ENCODE peak calls at places on chromosomes 16 and 17, in seven cellular contexts. Y is left ventricle myocardium inferior; N is SW 1271; I is CD4-positive, CD25-positive, alpha-beta regulatory T cell; X is HL-60; B is body of pancreas; M is heart right ventricle. E is an unnamed sample.

GRCh38 chr17:82839617-82840292 is at the start of gene ZNF750:
- DNase-seq in Y (no peak), N (no peak), I (no peak), X (no peak), B (no peak), M (no peak), E (no peak)

GRCh38 chr16:8096211-8096610 is 494.1 kb downstream of the TMEM114 start:
- DNase-seq in Y (no peak), N (no peak), I (no peak), X (no peak), B (no peak), M (no peak), E (no peak)

GRCh38 chr16:86362155-86362849 is 148.0 kb upstream of the FOXF1 start:
- DNase-seq in Y (no peak), N (no peak), I (no peak), X (no peak), B (no peak), M (no peak), E (no peak)

GRCh38 chr17:75827291-75828050 is 16.7 kb downstream of the UNC13D start:
- DNase-seq in Y (peak), N (no peak), I (peak), X (no peak), B (peak), M (peak), E (peak)

GRCh38 chr16:57619606-57620315 is 8.7 kb upstream of the ADGRG1 start:
- DNase-seq in Y (no peak), N (no peak), I (no peak), X (no peak), B (peak), M (no peak), E (no peak)

GRCh38 chr16:75027520-75028300 is 28.9 kb downstream of the ZNRF1 start:
- DNase-seq in Y (no peak), N (no peak), I (no peak), X (no peak), B (no peak), M (no peak), E (no peak)

GRCh38 chr16:16062023-16062932 is 112.9 kb downstream of the ABCC1 start:
- DNase-seq in Y (peak), N (no peak), I (no peak), X (peak), B (no peak), M (no peak), E (no peak)

GRCh38 chr17:43695968-43696865 is 34.5 kb upstream of the MEOX1 start:
- DNase-seq in Y (peak), N (no peak), I (no peak), X (no peak), B (no peak), M (peak), E (no peak)

GRCh38 chr16:65698943-65699342 is 577.1 kb upstream of the CDH11 start:
- DNase-seq in Y (no peak), N (no peak), I (no peak), X (no peak), B (no peak), M (no peak), E (no peak)

GRCh38 chr17:72775237-72775636 is 317.3 kb downstream of the SLC39A11 start:
- DNase-seq in Y (no peak), N (no peak), I (no peak), X (no peak), B (no peak), M (no peak), E (no peak)

GRCh38 chr16:1002399-1003161 is 21.0 kb downstream of the SOX8 start:
- DNase-seq in Y (no peak), N (peak), I (no peak), X (no peak), B (no peak), M (no peak), E (no peak)

GRCh38 chr16:70522216-70523000 is 946 bp downstream of the COG4 start:
- DNase-seq in Y (no peak), N (no peak), I (no peak), X (peak), B (no peak), M (no peak), E (no peak)

GRCh38 chr17:38327936-38328335 is 15.8 kb downstream of the GPR179 start:
- DNase-seq in Y (no peak), N (no peak), I (no peak), X (no peak), B (no peak), M (no peak), E (no peak)

GRCh38 chr17:4719684-4720221 is 9.3 kb downstream of the ARRB2 start:
- DNase-seq in Y (no peak), N (no peak), I (no peak), X (no peak), B (peak), M (no peak), E (no peak)

GRCh38 chr17:9937164-9937835 is 32.2 kb upstream of the RCVRN start:
- DNase-seq in Y (peak), N (no peak), I (no peak), X (no peak), B (no peak), M (peak), E (peak)

GRCh38 chr17:66420961-66421371 is 118.6 kb downstream of the PRKCA start:
- DNase-seq in Y (no peak), N (no peak), I (no peak), X (no peak), B (no peak), M (no peak), E (no peak)

GRCh38 chr17:55069983-55070529 is 101.5 kb downstream of the STXBP4 start:
- DNase-seq in Y (no peak), N (no peak), I (no peak), X (no peak), B (no peak), M (no peak), E (no peak)

GRCh38 chr17:29827179-29827578 is 102.8 kb downstream of the SSH2 start:
- DNase-seq in Y (no peak), N (no peak), I (no peak), X (no peak), B (no peak), M (no peak), E (no peak)

GRCh38 chr17:48610282-48611211 is at the start of gene HOXB7:
- DNase-seq in Y (peak), N (peak), I (peak), X (no peak), B (no peak), M (peak), E (peak)

E was measured in C1 segment of cervical spinal cord.